ENCODE peak calls at places on chromosomes 16 and 17, in six cellular contexts. One of them, this sample, is unnamed.

GRCh38 chr16:58658796-58659211 is 25.8 kb downstream of the SLC38A7 start:
- DNase-seq in small intestine: no peak
- DNase-seq in psoas muscle: no peak
- DNase-seq in prostate gland: no peak
- DNase-seq in mesenchymal stem cell: no peak
- DNase-seq in spleen: no peak
- DNase-seq in this sample: no peak

GRCh38 chr17:69677130-69677529 is 262.6 kb downstream of the MAP2K6 start:
- DNase-seq in small intestine: no peak
- DNase-seq in psoas muscle: no peak
- DNase-seq in prostate gland: no peak
- DNase-seq in mesenchymal stem cell: no peak
- DNase-seq in spleen: no peak
- DNase-seq in this sample: no peak

GRCh38 chr17:6303664-6304063 is 131.3 kb downstream of the AIPL1 start:
- DNase-seq in small intestine: no peak
- DNase-seq in psoas muscle: no peak
- DNase-seq in prostate gland: no peak
- DNase-seq in mesenchymal stem cell: peak; percentile 32
- DNase-seq in spleen: no peak
- DNase-seq in this sample: no peak

GRCh38 chr16:84795338-84796053 is 24.3 kb upstream of the CRISPLD2 start:
- DNase-seq in small intestine: no peak
- DNase-seq in psoas muscle: peak; percentile 87
- DNase-seq in prostate gland: no peak
- DNase-seq in mesenchymal stem cell: peak; percentile 94
- DNase-seq in spleen: peak; percentile 48
- DNase-seq in this sample: no peak

GRCh38 chr16:55634193-55634592 is 21.6 kb upstream of the SLC6A2 start:
- DNase-seq in small intestine: no peak
- DNase-seq in psoas muscle: no peak
- DNase-seq in prostate gland: no peak
- DNase-seq in mesenchymal stem cell: no peak
- DNase-seq in spleen: no peak
- DNase-seq in this sample: no peak

GRCh38 chr17:16980061-16980460 is 8.1 kb upstream of the TNFRSF13B start:
- DNase-seq in small intestine: no peak
- DNase-seq in psoas muscle: no peak
- DNase-seq in prostate gland: no peak
- DNase-seq in mesenchymal stem cell: no peak
- DNase-seq in spleen: no peak
- DNase-seq in this sample: no peak

GRCh38 chr16:69100046-69100765 is 5.2 kb upstream of the HAS3 start:
- DNase-seq in small intestine: no peak
- DNase-seq in psoas muscle: no peak
- DNase-seq in prostate gland: no peak
- DNase-seq in mesenchymal stem cell: no peak
- DNase-seq in spleen: no peak
- DNase-seq in this sample: no peak

GRCh38 chr17:79670537-79671386 is 59.9 kb upstream of the RBFOX3 start:
- DNase-seq in small intestine: no peak
- DNase-seq in psoas muscle: no peak
- DNase-seq in prostate gland: no peak
- DNase-seq in mesenchymal stem cell: no peak
- DNase-seq in spleen: peak; percentile 37
- DNase-seq in this sample: no peak

GRCh38 chr16:68790130-68790761 is 53.1 kb upstream of the TANGO6 start:
- DNase-seq in small intestine: no peak
- DNase-seq in psoas muscle: no peak
- DNase-seq in prostate gland: peak; percentile 75
- DNase-seq in mesenchymal stem cell: peak; percentile 82
- DNase-seq in spleen: no peak
- DNase-seq in this sample: peak; percentile 63

GRCh38 chr16:70402916-70403659 is 35.8 kb downstream of the ST3GAL2 start:
- DNase-seq in small intestine: no peak
- DNase-seq in psoas muscle: no peak
- DNase-seq in prostate gland: no peak
- DNase-seq in mesenchymal stem cell: peak; percentile 43
- DNase-seq in spleen: no peak
- DNase-seq in this sample: no peak

GRCh38 chr17:81101614-81102306 is 63.5 kb upstream of the PVALEF start:
- DNase-seq in small intestine: peak; percentile 79
- DNase-seq in psoas muscle: peak; percentile 91
- DNase-seq in prostate gland: peak; percentile 59
- DNase-seq in mesenchymal stem cell: peak; percentile 85
- DNase-seq in spleen: peak; percentile 98
- DNase-seq in this sample: no peak

GRCh38 chr17:29722411-29723198 is 99.9 kb upstream of the CORO6 start:
- DNase-seq in small intestine: peak; percentile 53
- DNase-seq in psoas muscle: no peak
- DNase-seq in prostate gland: peak; percentile 11
- DNase-seq in mesenchymal stem cell: peak; percentile 88
- DNase-seq in spleen: no peak
- DNase-seq in this sample: no peak

GRCh38 chr17:29720471-29720990 is 97.8 kb upstream of the CORO6 start:
- DNase-seq in small intestine: no peak
- DNase-seq in psoas muscle: no peak
- DNase-seq in prostate gland: no peak
- DNase-seq in mesenchymal stem cell: no peak
- DNase-seq in spleen: no peak
- DNase-seq in this sample: no peak

GRCh38 chr17:29717817-29718216 is 95.1 kb upstream of the CORO6 start:
- DNase-seq in small intestine: no peak
- DNase-seq in psoas muscle: no peak
- DNase-seq in prostate gland: no peak
- DNase-seq in mesenchymal stem cell: no peak
- DNase-seq in spleen: no peak
- DNase-seq in this sample: no peak

GRCh38 chr17:29718446-29719039 is 95.8 kb upstream of the CORO6 start:
- DNase-seq in small intestine: no peak
- DNase-seq in psoas muscle: no peak
- DNase-seq in prostate gland: no peak
- DNase-seq in mesenchymal stem cell: no peak
- DNase-seq in spleen: no peak
- DNase-seq in this sample: no peak

DNA sequence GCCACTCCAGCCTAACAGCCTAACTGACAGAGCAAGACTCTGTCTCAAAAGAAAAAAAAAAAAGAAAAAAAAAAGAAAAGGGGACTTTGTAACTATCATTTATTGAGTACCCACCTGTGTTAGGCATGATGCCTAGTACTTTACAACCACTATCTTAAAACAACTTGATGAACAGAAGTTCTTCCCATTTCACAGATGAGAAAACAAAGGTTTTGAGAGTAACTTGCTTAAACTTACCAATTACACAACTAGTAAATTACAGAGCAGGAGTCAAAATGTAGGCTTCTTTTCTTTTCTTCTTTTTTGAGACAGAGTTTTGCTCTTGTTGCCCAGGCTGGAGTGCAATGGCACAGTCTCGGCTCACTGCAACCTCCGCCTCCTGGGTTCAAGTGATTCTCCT is 96.8 kb upstream of the CORO6 start:
- DNase-seq in small intestine: no peak
- DNase-seq in psoas muscle: no peak
- DNase-seq in prostate gland: no peak
- DNase-seq in mesenchymal stem cell: no peak
- DNase-seq in spleen: no peak
- DNase-seq in this sample: no peak
- H3K27ac ChIP-seq in small intestine: no peak overlapping the region
- H3K27ac ChIP-seq in psoas muscle: peak overlapping the region; percentile 66
- H3K27ac ChIP-seq in prostate gland: no peak overlapping the region
- H3K27ac ChIP-seq in mesenchymal stem cell: no peak overlapping the region
- H3K27ac ChIP-seq in spleen: peak overlapping the region; percentile 95
- H3K27ac ChIP-seq in this sample: no peak overlapping the region

GRCh38 chr17:9824797-9825338 is 856 bp upstream of the GLP2R start:
- DNase-seq in small intestine: no peak
- DNase-seq in psoas muscle: no peak
- DNase-seq in prostate gland: no peak
- DNase-seq in mesenchymal stem cell: no peak
- DNase-seq in spleen: no peak
- DNase-seq in this sample: no peak
- H3K27ac ChIP-seq in small intestine: no peak overlapping the region
- H3K27ac ChIP-seq in psoas muscle: no peak overlapping the region
- H3K27ac ChIP-seq in prostate gland: no peak overlapping the region
- H3K27ac ChIP-seq in mesenchymal stem cell: no peak overlapping the region
- H3K27ac ChIP-seq in spleen: no peak overlapping the region
- H3K27ac ChIP-seq in this sample: no peak overlapping the region

GRCh38 chr16:46688101-46688656 is 799 bp downstream of the VPS35 start:
- DNase-seq in small intestine: peak; percentile 73
- DNase-seq in psoas muscle: peak; percentile 55
- DNase-seq in prostate gland: peak; percentile 32
- DNase-seq in mesenchymal stem cell: no peak
- DNase-seq in spleen: peak; percentile 89
- DNase-seq in this sample: peak; percentile 72
- H3K27ac ChIP-seq in small intestine: peak overlapping the region; percentile 99
- H3K27ac ChIP-seq in psoas muscle: peak overlapping the region; percentile 96
- H3K27ac ChIP-seq in prostate gland: peak overlapping the region; percentile 95
- H3K27ac ChIP-seq in mesenchymal stem cell: peak overlapping the region; percentile 44
- H3K27ac ChIP-seq in spleen: peak overlapping the region; percentile 93
- H3K27ac ChIP-seq in this sample: peak overlapping the region; percentile 87

GRCh38 chr17:60631119-60631518 is 31.1 kb downstream of the PPM1D start:
- DNase-seq in small intestine: no peak
- DNase-seq in psoas muscle: no peak
- DNase-seq in prostate gland: no peak
- DNase-seq in mesenchymal stem cell: no peak
- DNase-seq in spleen: no peak
- DNase-seq in this sample: no peak
- H3K27ac ChIP-seq in small intestine: no peak overlapping the region
- H3K27ac ChIP-seq in psoas muscle: no peak overlapping the region
- H3K27ac ChIP-seq in prostate gland: no peak overlapping the region
- H3K27ac ChIP-seq in mesenchymal stem cell: no peak overlapping the region
- H3K27ac ChIP-seq in spleen: peak overlapping the region; percentile 41
- H3K27ac ChIP-seq in this sample: no peak overlapping the region

GRCh38 chr17:40091691-40092397 is 8.5 kb downstream of the NR1D1 start:
- DNase-seq in small intestine: no peak
- DNase-seq in psoas muscle: peak; percentile 72
- DNase-seq in prostate gland: no peak
- DNase-seq in mesenchymal stem cell: no peak
- DNase-seq in spleen: no peak
- DNase-seq in this sample: no peak
- H3K27ac ChIP-seq in small intestine: peak overlapping the region; percentile 18
- H3K27ac ChIP-seq in psoas muscle: peak overlapping the region; percentile 99
- H3K27ac ChIP-seq in prostate gland: peak overlapping the region; percentile 39
- H3K27ac ChIP-seq in mesenchymal stem cell: no peak overlapping the region
- H3K27ac ChIP-seq in spleen: peak overlapping the region; percentile 92
- H3K27ac ChIP-seq in this sample: no peak overlapping the region

DNA sequence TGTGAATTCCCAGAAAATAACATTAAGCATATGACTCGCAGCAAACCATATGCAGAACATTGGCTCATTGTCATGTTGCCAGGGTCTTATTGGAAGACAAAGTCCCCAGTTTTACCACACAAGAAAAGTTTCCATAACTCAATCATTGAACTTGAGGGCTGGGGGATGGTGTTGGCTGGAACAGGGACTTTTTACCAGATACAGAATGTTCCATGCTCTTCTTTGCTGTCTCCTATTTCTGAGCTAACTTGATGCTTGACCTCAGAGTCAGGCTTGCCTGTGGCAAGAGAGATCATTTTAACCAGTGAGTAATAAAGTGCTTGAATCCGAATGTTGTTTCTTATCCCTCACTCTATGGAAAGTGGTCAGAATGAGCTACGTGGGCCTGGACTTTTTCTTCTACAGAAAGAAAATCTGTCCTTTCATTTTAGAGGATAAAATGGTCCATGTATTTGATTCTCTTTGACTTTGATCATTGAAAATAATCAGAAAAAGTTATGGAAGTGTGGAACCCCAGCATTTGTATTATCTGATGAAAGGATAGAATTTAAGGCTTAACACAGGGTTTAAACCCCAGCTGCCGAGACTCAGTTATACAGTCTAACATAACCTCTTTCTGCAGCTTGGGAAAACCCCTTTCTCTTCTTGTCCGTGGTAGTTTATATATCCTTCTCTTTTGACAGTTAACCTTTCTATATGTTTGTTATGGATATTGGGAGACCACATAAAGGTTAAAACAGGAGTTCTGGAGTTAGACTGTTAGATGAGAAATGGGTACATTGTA is 67.0 kb downstream of the TUBD1 start:
- DNase-seq in small intestine: no peak
- DNase-seq in psoas muscle: peak; percentile 30
- DNase-seq in prostate gland: no peak
- DNase-seq in mesenchymal stem cell: peak; percentile 97
- DNase-seq in spleen: no peak
- DNase-seq in this sample: no peak
- H3K27ac ChIP-seq in small intestine: peak overlapping the region; percentile 64
- H3K27ac ChIP-seq in psoas muscle: peak overlapping the region; percentile 82
- H3K27ac ChIP-seq in prostate gland: peak overlapping the region; percentile 77
- H3K27ac ChIP-seq in mesenchymal stem cell: peak overlapping the region; percentile 81
- H3K27ac ChIP-seq in spleen: peak overlapping the region; percentile 76
- H3K27ac ChIP-seq in this sample: peak overlapping the region; percentile 55